ENCODE peak calls at places on chromosomes 4 and X, in eight cellular contexts. One of them, this sample, is unnamed. For H3K27me3, the result is how much of the 10 kb centered on the place peaks cover.

GRCh38 chrX:40962793-40963407 is 122.3 kb upstream of the USP9X start:
- DNase-seq in pancreas: no peak
- DNase-seq in ascending aorta: no peak
- DNase-seq in fibroblast of lung: no peak
- DNase-seq in brain microvascular endothelial cell: no peak
- DNase-seq in astrocyte: no peak
- DNase-seq in endodermal cell: no peak
- DNase-seq in osteoblast: no peak
- DNase-seq in this sample: no peak

GRCh38 chrX:47030339-47030738 is 47.9 kb upstream of the RGN start:
- DNase-seq in pancreas: no peak
- DNase-seq in ascending aorta: no peak
- DNase-seq in fibroblast of lung: peak
- DNase-seq in brain microvascular endothelial cell: peak
- DNase-seq in astrocyte: peak
- DNase-seq in endodermal cell: no peak
- DNase-seq in osteoblast: peak
- DNase-seq in this sample: no peak

GRCh38 chr4:173319696-173320095 is 14.5 kb downstream of the HMGB2 start:
- DNase-seq in pancreas: no peak
- DNase-seq in ascending aorta: no peak
- DNase-seq in fibroblast of lung: no peak
- DNase-seq in brain microvascular endothelial cell: no peak
- DNase-seq in astrocyte: no peak
- DNase-seq in endodermal cell: no peak
- DNase-seq in osteoblast: no peak
- DNase-seq in this sample: no peak

GRCh38 chr4:26912810-26913209 is 52.2 kb downstream of the STIM2 start:
- DNase-seq in pancreas: no peak
- DNase-seq in ascending aorta: no peak
- DNase-seq in fibroblast of lung: no peak
- DNase-seq in brain microvascular endothelial cell: no peak
- DNase-seq in astrocyte: no peak
- DNase-seq in endodermal cell: peak
- DNase-seq in osteoblast: no peak
- DNase-seq in this sample: no peak

GRCh38 chr4:10582059-10582686 is 102.4 kb downstream of the CLNK start:
- DNase-seq in pancreas: peak
- DNase-seq in ascending aorta: no peak
- DNase-seq in fibroblast of lung: peak
- DNase-seq in brain microvascular endothelial cell: peak
- DNase-seq in astrocyte: peak
- DNase-seq in endodermal cell: peak
- DNase-seq in osteoblast: no peak
- DNase-seq in this sample: no peak

GRCh38 chrX:11739796-11740195 is 18.2 kb upstream of the MSL3 start:
- DNase-seq in pancreas: no peak
- DNase-seq in ascending aorta: no peak
- DNase-seq in fibroblast of lung: no peak
- DNase-seq in brain microvascular endothelial cell: no peak
- DNase-seq in astrocyte: no peak
- DNase-seq in endodermal cell: no peak
- DNase-seq in osteoblast: no peak
- DNase-seq in this sample: no peak

GRCh38 chr4:6200922-6201362 is 593 bp upstream of the JAKMIP1 start:
- DNase-seq in pancreas: no peak
- DNase-seq in ascending aorta: no peak
- DNase-seq in fibroblast of lung: no peak
- DNase-seq in brain microvascular endothelial cell: no peak
- DNase-seq in astrocyte: no peak
- DNase-seq in endodermal cell: no peak
- DNase-seq in osteoblast: no peak
- DNase-seq in this sample: no peak

GRCh38 chr4:81550005-81550896 is 78.5 kb upstream of the RASGEF1B start:
- DNase-seq in pancreas: no peak
- DNase-seq in ascending aorta: no peak
- DNase-seq in fibroblast of lung: no peak
- DNase-seq in brain microvascular endothelial cell: no peak
- DNase-seq in astrocyte: no peak
- DNase-seq in endodermal cell: peak
- DNase-seq in osteoblast: no peak
- DNase-seq in this sample: no peak

GRCh38 chr4:67581208-67581857 is 22.8 kb downstream of the STAP1 start:
- DNase-seq in pancreas: no peak
- DNase-seq in ascending aorta: no peak
- DNase-seq in fibroblast of lung: no peak
- DNase-seq in brain microvascular endothelial cell: no peak
- DNase-seq in astrocyte: no peak
- DNase-seq in endodermal cell: no peak
- DNase-seq in osteoblast: no peak
- DNase-seq in this sample: no peak

GRCh38 chrX:123905334-123905733 is 45.5 kb downstream of the XIAP start:
- DNase-seq in pancreas: no peak
- DNase-seq in ascending aorta: no peak
- DNase-seq in fibroblast of lung: no peak
- DNase-seq in brain microvascular endothelial cell: no peak
- DNase-seq in astrocyte: peak
- DNase-seq in endodermal cell: no peak
- DNase-seq in osteoblast: no peak
- DNase-seq in this sample: no peak

GRCh38 chr4:26069218-26069617 is 155.2 kb downstream of the SMIM20 start:
- DNase-seq in pancreas: no peak
- DNase-seq in ascending aorta: no peak
- DNase-seq in fibroblast of lung: peak
- DNase-seq in brain microvascular endothelial cell: no peak
- DNase-seq in astrocyte: peak
- DNase-seq in endodermal cell: peak
- DNase-seq in osteoblast: no peak
- DNase-seq in this sample: no peak

GRCh38 chr4:73434311-73434710 is 1.7 kb upstream of the AFP start:
- DNase-seq in pancreas: no peak
- DNase-seq in ascending aorta: no peak
- DNase-seq in fibroblast of lung: peak
- DNase-seq in brain microvascular endothelial cell: no peak
- DNase-seq in astrocyte: no peak
- DNase-seq in endodermal cell: no peak
- DNase-seq in osteoblast: no peak
- DNase-seq in this sample: no peak

GRCh38 chr4:124459922-124460301 is 252.6 kb downstream of the ANKRD50 start:
- DNase-seq in pancreas: no peak
- DNase-seq in ascending aorta: no peak
- DNase-seq in fibroblast of lung: peak
- DNase-seq in brain microvascular endothelial cell: no peak
- DNase-seq in astrocyte: no peak
- DNase-seq in endodermal cell: no peak
- DNase-seq in osteoblast: no peak
- DNase-seq in this sample: no peak

GRCh38 chr4:74906771-74907170 is 26.1 kb upstream of the PARM1 start:
- DNase-seq in pancreas: no peak
- DNase-seq in ascending aorta: no peak
- DNase-seq in fibroblast of lung: no peak
- DNase-seq in brain microvascular endothelial cell: no peak
- DNase-seq in astrocyte: no peak
- DNase-seq in endodermal cell: no peak
- DNase-seq in osteoblast: no peak
- DNase-seq in this sample: no peak

GRCh38 chr4:189261475-189261874 is 679.2 kb upstream of the FRG1 start:
- DNase-seq in pancreas: no peak
- DNase-seq in ascending aorta: no peak
- DNase-seq in fibroblast of lung: no peak
- DNase-seq in brain microvascular endothelial cell: no peak
- DNase-seq in astrocyte: no peak
- DNase-seq in endodermal cell: no peak
- DNase-seq in osteoblast: no peak
- DNase-seq in this sample: no peak

GRCh38 chr4:32689520-32689919 is 1969.4 kb downstream of the PCDH7 start:
- DNase-seq in pancreas: no peak
- DNase-seq in ascending aorta: no peak
- DNase-seq in fibroblast of lung: peak
- DNase-seq in brain microvascular endothelial cell: no peak
- DNase-seq in astrocyte: no peak
- DNase-seq in endodermal cell: no peak
- DNase-seq in osteoblast: no peak
- DNase-seq in this sample: no peak

GRCh38 chrX:39158801-39159657 is 357.8 kb downstream of the MID1IP1 start:
- DNase-seq in pancreas: no peak
- DNase-seq in ascending aorta: no peak
- DNase-seq in fibroblast of lung: peak
- DNase-seq in brain microvascular endothelial cell: peak
- DNase-seq in astrocyte: peak
- DNase-seq in endodermal cell: no peak
- DNase-seq in osteoblast: peak
- DNase-seq in this sample: peak

GRCh38 chr4:57023104-57023503 is 44.4 kb downstream of the POLR2B start:
- DNase-seq in pancreas: no peak
- DNase-seq in ascending aorta: no peak
- DNase-seq in fibroblast of lung: peak
- DNase-seq in brain microvascular endothelial cell: peak
- DNase-seq in astrocyte: peak
- DNase-seq in endodermal cell: no peak
- DNase-seq in osteoblast: peak
- DNase-seq in this sample: no peak

GRCh38 chr4:13887010-13887409 is 259.5 kb upstream of the BOD1L1 start:
- DNase-seq in pancreas: no peak
- DNase-seq in ascending aorta: no peak
- DNase-seq in fibroblast of lung: no peak
- DNase-seq in brain microvascular endothelial cell: no peak
- DNase-seq in astrocyte: no peak
- DNase-seq in endodermal cell: no peak
- DNase-seq in osteoblast: no peak
- DNase-seq in this sample: no peak

GRCh38 chr4:173505924-173506779 is 23.9 kb downstream of the HAND2 start:
- DNase-seq in pancreas: peak
- DNase-seq in ascending aorta: no peak
- DNase-seq in fibroblast of lung: peak
- DNase-seq in brain microvascular endothelial cell: peak
- DNase-seq in astrocyte: no peak
- DNase-seq in endodermal cell: peak
- DNase-seq in osteoblast: peak
- DNase-seq in this sample: no peak

GRCh38 chr4:186159613-186160012 is 31.8 kb upstream of the CYP4V2 start:
- DNase-seq in pancreas: no peak
- DNase-seq in ascending aorta: no peak
- DNase-seq in fibroblast of lung: no peak
- DNase-seq in brain microvascular endothelial cell: no peak
- DNase-seq in astrocyte: no peak
- DNase-seq in endodermal cell: no peak
- DNase-seq in osteoblast: no peak
- DNase-seq in this sample: no peak
- TF ChIP-seq CTCF in pancreas: no peak
- TF ChIP-seq CTCF in ascending aorta: no peak
- TF ChIP-seq CTCF in fibroblast of lung: no peak
- TF ChIP-seq CTCF in brain microvascular endothelial cell: no peak
- TF ChIP-seq CTCF in astrocyte: no peak
- TF ChIP-seq CTCF in endodermal cell: no peak
- TF ChIP-seq CTCF in osteoblast: no peak
- TF ChIP-seq CTCF in this sample: no peak

GRCh38 chrX:153818571-153819397 is 11.6 kb downstream of the PDZD4 start:
- DNase-seq in pancreas: no peak
- DNase-seq in ascending aorta: no peak
- DNase-seq in fibroblast of lung: no peak
- DNase-seq in brain microvascular endothelial cell: no peak
- DNase-seq in astrocyte: no peak
- DNase-seq in endodermal cell: peak
- DNase-seq in osteoblast: peak
- DNase-seq in this sample: peak

GRCh38 chrX:153821066-153821465 is 9.3 kb downstream of the PDZD4 start:
- DNase-seq in pancreas: no peak
- DNase-seq in ascending aorta: no peak
- DNase-seq in fibroblast of lung: no peak
- DNase-seq in brain microvascular endothelial cell: no peak
- DNase-seq in astrocyte: no peak
- DNase-seq in endodermal cell: no peak
- DNase-seq in osteoblast: peak
- DNase-seq in this sample: no peak

GRCh38 chrX:153820601-153821000 is 9.7 kb downstream of the PDZD4 start:
- DNase-seq in pancreas: no peak
- DNase-seq in ascending aorta: no peak
- DNase-seq in fibroblast of lung: no peak
- DNase-seq in brain microvascular endothelial cell: no peak
- DNase-seq in astrocyte: no peak
- DNase-seq in endodermal cell: peak
- DNase-seq in osteoblast: peak
- DNase-seq in this sample: no peak

GRCh38 chrX:153817291-153817690 is 13.1 kb downstream of the PDZD4 start:
- DNase-seq in pancreas: no peak
- DNase-seq in ascending aorta: no peak
- DNase-seq in fibroblast of lung: no peak
- DNase-seq in brain microvascular endothelial cell: no peak
- DNase-seq in astrocyte: no peak
- DNase-seq in endodermal cell: no peak
- DNase-seq in osteoblast: peak
- DNase-seq in this sample: no peak

DNA sequence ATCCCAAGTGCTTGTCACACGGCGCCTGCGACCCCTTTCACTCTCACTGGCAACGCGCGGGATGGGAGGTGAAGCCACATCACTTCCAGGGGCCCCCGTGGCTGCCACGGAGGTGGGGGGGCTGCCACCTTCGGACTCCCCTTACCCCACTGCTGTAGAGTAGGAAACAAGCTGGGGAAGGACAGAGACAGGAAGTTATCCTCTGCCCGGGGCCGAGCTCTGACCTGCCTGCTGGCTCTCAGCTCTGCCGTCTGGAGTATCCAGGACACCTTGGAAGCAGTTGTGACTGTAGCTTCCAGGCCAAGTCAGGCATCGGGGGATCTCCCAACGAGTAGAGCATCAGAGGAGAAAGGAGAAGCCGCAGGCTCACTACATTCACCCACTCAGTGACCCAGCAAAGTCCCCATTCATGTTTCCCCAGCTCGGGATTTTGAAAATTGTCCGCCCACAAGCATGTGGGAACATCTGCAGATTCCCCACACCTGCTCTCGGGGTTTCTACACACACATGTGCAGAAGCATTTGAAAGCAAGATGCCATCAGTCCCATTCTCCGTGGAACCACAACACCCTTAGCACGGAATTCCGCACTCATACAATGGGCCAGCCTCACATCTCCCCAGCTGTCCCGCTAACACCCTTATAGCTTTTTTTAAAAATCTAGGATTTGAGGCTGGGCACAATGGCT is 10.8 kb downstream of the PDZD4 start:
- DNase-seq in pancreas: no peak
- DNase-seq in ascending aorta: no peak
- DNase-seq in fibroblast of lung: no peak
- DNase-seq in brain microvascular endothelial cell: no peak
- DNase-seq in astrocyte: no peak
- DNase-seq in endodermal cell: peak
- DNase-seq in osteoblast: peak
- DNase-seq in this sample: no peak
- H3K4me3 ChIP-seq in pancreas: no peak
- H3K4me3 ChIP-seq in ascending aorta: peak
- H3K4me3 ChIP-seq in fibroblast of lung: no peak
- H3K4me3 ChIP-seq in brain microvascular endothelial cell: peak
- H3K4me3 ChIP-seq in astrocyte: peak
- H3K4me3 ChIP-seq in endodermal cell: peak
- H3K4me3 ChIP-seq in osteoblast: peak
- H3K4me3 ChIP-seq in this sample: peak

GRCh38 chrX:154698630-154699248 is 45.4 kb upstream of the CTAG2 start:
- DNase-seq in pancreas: no peak
- DNase-seq in ascending aorta: no peak
- DNase-seq in fibroblast of lung: no peak
- DNase-seq in brain microvascular endothelial cell: no peak
- DNase-seq in astrocyte: no peak
- DNase-seq in endodermal cell: peak
- DNase-seq in osteoblast: no peak
- DNase-seq in this sample: no peak
- H3K27me3 ChIP-seq in pancreas: under half
- H3K27me3 ChIP-seq in ascending aorta: under half
- H3K27me3 ChIP-seq in fibroblast of lung: under half
- H3K27me3 ChIP-seq in brain microvascular endothelial cell: under half
- H3K27me3 ChIP-seq in astrocyte: under half
- H3K27me3 ChIP-seq in endodermal cell: under half
- H3K27me3 ChIP-seq in osteoblast: under half
- H3K27me3 ChIP-seq in this sample: under half

GRCh38 chrX:133249659-133250058 is 31.5 kb upstream of the TFDP3 start:
- DNase-seq in pancreas: no peak
- DNase-seq in ascending aorta: no peak
- DNase-seq in fibroblast of lung: peak
- DNase-seq in brain microvascular endothelial cell: no peak
- DNase-seq in astrocyte: no peak
- DNase-seq in endodermal cell: no peak
- DNase-seq in osteoblast: no peak
- DNase-seq in this sample: no peak
- TF ChIP-seq CTCF in pancreas: no peak
- TF ChIP-seq CTCF in ascending aorta: no peak
- TF ChIP-seq CTCF in fibroblast of lung: peak
- TF ChIP-seq CTCF in brain microvascular endothelial cell: peak
- TF ChIP-seq CTCF in astrocyte: no peak
- TF ChIP-seq CTCF in endodermal cell: peak
- TF ChIP-seq CTCF in osteoblast: no peak
- TF ChIP-seq CTCF in this sample: no peak